ENCODE peak calls at places on chromosomes 13 and 19, in five cellular contexts. I, U, G, P and D are unnamed samples.

GRCh38 chr13:66138172-66138811 is 1091.8 kb downstream of the PCDH9 start:
- DNase-seq in U (no peak), P (no peak), I (no peak), G (no peak), D (no peak)

GRCh38 chr19:5697890-5698634 is 8.0 kb downstream of the RPL36 start:
- DNase-seq in P (no peak), U (no peak), I (no peak), G (no peak), D (no peak)

GRCh38 chr13:74443623-74444022 is 309.4 kb upstream of the KLF12 start:
- DNase-seq in U (peak; percentile 75), P (no peak), I (no peak), G (no peak), D (no peak)

GRCh38 chr19:14081797-14082674 is 3.5 kb downstream of the C19orf67 start:
- DNase-seq in U (peak; percentile 63), P (no peak), I (no peak), G (no peak), D (peak; percentile 83)

GRCh38 chr13:53266757-53267156 is 238.1 kb downstream of the OLFM4 start:
- DNase-seq in U (no peak), G (no peak), I (no peak), P (no peak), D (no peak)

GRCh38 chr13:80010846-80011245 is 330.1 kb downstream of the SPRY2 start:
- DNase-seq in I (no peak), P (no peak), G (no peak), U (no peak), D (no peak)

GRCh38 chr13:98216135-98216565 is 39.1 kb upstream of the RNF113B start:
- DNase-seq in I (peak; percentile 62), G (no peak), U (peak; percentile 37), P (no peak), D (no peak)

GRCh38 chr13:67736646-67737420 is 506.7 kb upstream of the PCDH9 start:
- DNase-seq in P (no peak), I (peak; percentile 64), U (peak; percentile 86), G (no peak), D (no peak)

GRCh38 chr13:77026255-77026782 is 640 bp downstream of the FBXL3 start:
- DNase-seq in U (peak; percentile 88), I (peak; percentile 86), G (peak; percentile 61), P (peak; percentile 53), D (peak; percentile 94)

GRCh38 chr19:13398780-13399726 is 107.2 kb downstream of the CACNA1A start:
- DNase-seq in P (no peak), G (no peak), I (no peak), U (peak; percentile 79), D (no peak)

GRCh38 chr13:108877300-108877699 is 247.9 kb downstream of the MYO16 start:
- DNase-seq in G (no peak), P (no peak), I (peak; percentile 20), U (peak; percentile 31), D (no peak)

GRCh38 chr19:47330466-47330869 is 1.5 kb upstream of the C5AR2 start:
- DNase-seq in U (peak; percentile 23), I (no peak), P (no peak), G (no peak), D (no peak)

GRCh38 chr13:99280166-99280565 is 22.0 kb upstream of the GPR18 start:
- DNase-seq in I (no peak), G (no peak), U (peak; percentile 47), P (no peak), D (no peak)

GRCh38 chr13:36275190-36276002 is 22.2 kb downstream of the CCDC169 start:
- DNase-seq in P (no peak), I (peak; percentile 71), G (no peak), U (peak; percentile 93), D (no peak)

GRCh38 chr19:20307127-20307526 is 140.1 kb downstream of the ZNF486 start:
- DNase-seq in G (no peak), U (no peak), P (no peak), I (no peak), D (no peak)

GRCh38 chr19:33860691-33861090 is 64.0 kb downstream of the KCTD15 start:
- DNase-seq in G (no peak), P (no peak), U (no peak), I (no peak), D (no peak)

GRCh38 chr13:38012096-38012495 is 142.5 kb upstream of the TRPC4 start:
- DNase-seq in U (no peak), P (no peak), I (no peak), G (no peak), D (no peak)

GRCh38 chr13:108257238-108257637 is 12.3 kb upstream of the TNFSF13B start:
- DNase-seq in U (no peak), P (no peak), I (no peak), G (no peak), D (no peak)

GRCh38 chr19:18232540-18233223 is 6.4 kb upstream of the PDE4C start:
- DNase-seq in G (no peak), P (no peak), I (peak; percentile 73), U (no peak), D (no peak)

GRCh38 chr13:28866932-28867331 is 46.8 kb downstream of the MTUS2 start:
- DNase-seq in G (no peak), P (no peak), U (no peak), I (no peak), D (no peak)

GRCh38 chr19:16203256-16204004 is 5.7 kb downstream of the AP1M1 start:
- DNase-seq in I (no peak), U (no peak), P (no peak), G (no peak), D (no peak)

GRCh38 chr19:16200038-16200775 is 2.5 kb downstream of the AP1M1 start:
- DNase-seq in P (no peak), I (no peak), G (no peak), U (peak; percentile 60), D (peak; percentile 64)

GRCh38 chr19:16200776-16201391 is 3.2 kb downstream of the AP1M1 start:
- DNase-seq in P (no peak), U (no peak), G (no peak), I (no peak), D (no peak)

GRCh38 chr19:16204005-16204294 is 6.2 kb downstream of the AP1M1 start:
- DNase-seq in I (no peak), U (no peak), G (no peak), P (no peak), D (no peak)

DNA sequence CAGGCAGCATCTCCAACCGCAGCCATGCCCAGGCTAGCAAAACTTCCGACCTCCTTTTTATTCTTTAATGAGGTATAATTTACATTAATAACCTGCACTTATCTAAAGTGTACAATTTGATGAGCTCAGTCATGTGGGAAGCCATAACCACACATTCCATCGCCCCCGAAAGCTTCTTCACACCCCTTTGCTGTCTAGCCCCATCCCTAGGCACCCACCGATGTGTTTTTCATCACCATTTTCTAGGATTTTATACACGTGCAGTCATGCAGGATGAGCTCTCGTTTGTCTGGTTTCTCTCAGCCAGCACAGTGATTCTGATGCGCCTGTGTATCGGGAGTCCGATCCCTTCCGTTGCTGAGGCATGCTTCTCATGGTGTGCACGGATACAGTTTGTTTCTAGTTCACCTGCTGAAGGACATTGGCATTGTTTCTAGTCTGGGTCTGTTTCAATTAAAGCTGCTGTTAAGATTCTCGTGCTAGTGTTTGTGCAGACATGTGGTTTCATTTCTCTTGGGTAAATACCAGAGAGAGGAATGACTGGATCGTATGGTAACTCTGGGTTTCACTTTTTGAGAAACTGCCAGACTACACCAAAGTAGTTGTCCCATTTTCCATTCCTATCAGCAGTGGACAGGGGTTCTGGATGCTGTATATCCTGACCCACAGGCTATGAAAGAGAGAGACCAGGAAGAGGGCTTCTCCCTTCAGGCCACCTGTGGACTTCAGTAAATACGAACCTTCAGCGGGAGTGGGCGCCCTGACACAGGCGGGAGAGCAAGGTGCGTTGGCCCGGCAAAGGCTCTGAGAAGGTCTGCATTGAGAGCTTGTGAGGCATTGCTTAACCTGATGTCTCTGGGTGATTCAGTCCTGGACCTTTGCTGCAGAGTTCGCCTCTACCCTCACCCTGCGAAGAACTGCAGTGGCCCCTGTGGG is 4.9 kb downstream of the AP1M1 start:
- DNase-seq in I (no peak), U (peak; percentile 60), P (no peak), G (no peak), D (no peak)
- H3K36me3 ChIP-seq in I (no peaks in the 10 kb centered on the region), U (peaks cover 51% of the 10 kb centered on the region), P (peaks cover 14% of the 10 kb centered on the region), G (peaks cover 48% of the 10 kb centered on the region), D (peaks cover 70% of the 10 kb centered on the region)

DNA sequence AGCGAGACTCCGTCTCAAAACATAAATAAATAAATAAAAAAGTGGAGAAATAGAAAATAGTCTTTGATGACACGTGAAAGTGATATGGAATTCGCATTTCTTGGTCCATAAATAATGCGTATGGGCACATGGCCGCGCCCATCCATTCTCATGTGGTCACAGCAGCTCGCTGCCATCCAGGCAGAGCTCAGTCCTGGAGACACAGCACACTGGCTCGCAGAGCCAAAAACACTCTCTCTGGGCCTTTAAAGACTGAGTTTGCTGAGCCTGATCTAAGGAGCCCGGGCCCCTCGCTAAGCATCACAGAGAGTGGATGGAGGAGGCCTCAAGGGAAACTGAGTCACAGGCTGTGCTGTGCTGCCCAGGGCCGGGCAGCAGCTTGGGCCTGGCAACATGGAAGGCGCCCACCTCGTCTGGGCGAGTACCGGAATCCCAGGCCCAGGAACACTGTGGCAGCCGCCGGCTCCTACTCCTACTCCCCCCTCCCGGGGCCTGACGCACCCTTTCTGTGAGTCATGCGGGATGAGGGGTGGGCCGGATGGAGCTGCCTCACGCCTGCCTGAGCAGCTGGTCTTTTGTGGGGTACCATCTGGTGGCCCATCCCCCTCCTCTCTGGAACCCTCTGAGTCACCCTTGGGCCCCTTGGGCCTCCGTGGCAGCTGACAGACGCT is 28.9 kb upstream of the CACTIN start:
- DNase-seq in I (no peak), P (no peak), U (no peak), G (no peak), D (no peak)
- H3K36me3 ChIP-seq in I (peaks cover 13% of the 10 kb centered on the region), P (peaks cover 43% of the 10 kb centered on the region), U (peaks cover 52% of the 10 kb centered on the region), G (peaks cover 73% of the 10 kb centered on the region), D (peaks cover 93% of the 10 kb centered on the region)

DNA sequence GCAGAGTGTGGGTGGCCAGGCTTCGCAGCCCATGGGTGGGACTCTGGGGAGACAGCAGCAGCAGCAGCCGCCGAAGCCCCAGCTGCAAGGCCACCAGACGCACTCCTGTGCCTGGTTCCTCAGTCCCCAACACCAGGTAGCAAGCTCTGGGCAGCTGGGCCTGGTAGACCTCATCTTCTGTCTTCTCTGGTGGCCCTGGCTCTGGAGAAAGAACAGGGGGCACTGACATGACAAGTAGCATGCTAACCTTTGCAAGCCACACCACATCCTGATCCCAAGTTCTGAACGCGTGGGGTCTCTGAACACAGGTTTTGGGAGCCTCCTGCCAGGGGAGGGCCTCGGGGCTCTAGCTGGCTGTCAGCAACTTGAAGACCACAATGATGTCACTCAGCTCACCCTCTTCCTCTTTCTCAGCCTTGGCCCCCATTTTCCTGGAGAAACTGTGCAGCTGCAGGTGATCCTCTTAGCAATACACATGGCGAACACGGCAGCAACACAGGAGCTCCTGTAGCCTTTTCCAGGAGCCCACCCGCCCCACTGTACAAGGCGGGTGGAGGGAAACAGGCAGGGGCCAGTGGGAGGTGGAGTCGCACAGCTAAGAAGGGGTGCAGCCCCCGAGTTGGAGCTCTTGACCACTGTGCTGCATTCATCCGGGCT is 5.8 kb downstream of the FUZ start:
- DNase-seq in P (no peak), G (no peak), I (no peak), U (no peak), D (no peak)
- H3K36me3 ChIP-seq in P (peaks cover 10% of the 10 kb centered on the region), G (peaks cover 20% of the 10 kb centered on the region), I (peaks cover 8% of the 10 kb centered on the region), U (peaks cover 43% of the 10 kb centered on the region), D (peaks cover 38% of the 10 kb centered on the region)

GRCh38 chr19:11106477-11106876 is 17.2 kb downstream of the LDLR start:
- DNase-seq in I (peak; percentile 41), U (no peak), P (no peak), G (no peak), D (no peak)

GRCh38 chr19:11105014-11105636 is 15.9 kb downstream of the LDLR start:
- DNase-seq in G (no peak), U (no peak), I (no peak), P (no peak), D (no peak)

GRCh38 chr19:11101057-11101456 is 11.8 kb downstream of the LDLR start:
- DNase-seq in P (no peak), G (no peak), I (no peak), U (no peak), D (no peak)

GRCh38 chr19:11100064-11100463 is 10.8 kb downstream of the LDLR start:
- DNase-seq in I (no peak), U (no peak), G (no peak), P (no peak), D (no peak)

GRCh38 chr19:11102944-11103343 is 13.7 kb downstream of the LDLR start:
- DNase-seq in P (no peak), U (no peak), G (no peak), I (no peak), D (no peak)
- H3K36me3 ChIP-seq in P (peaks cover 63% of the 10 kb centered on the region), U (peaks cover 92% of the 10 kb centered on the region), G (peaks cover 53% of the 10 kb centered on the region), I (peaks cover 71% of the 10 kb centered on the region), D (peaks cover 80% of the 10 kb centered on the region)